ENCODE peak calls at places on chromosomes 2 and 18, in four cellular contexts. One of them, this sample, is unnamed.

GRCh38 chr2:143193121-143193520 is 63.9 kb downstream of the ARHGAP15 start:
- DNase-seq in astrocyte: no peak
- DNase-seq in mammary epithelial cell: no peak
- DNase-seq in mesenchymal stem cell: no peak
- DNase-seq in this sample: no peak

GRCh38 chr2:119488245-119489182 is 35.8 kb downstream of the SCTR start:
- DNase-seq in astrocyte: no peak
- DNase-seq in mammary epithelial cell: no peak
- DNase-seq in mesenchymal stem cell: no peak
- DNase-seq in this sample: no peak

GRCh38 chr2:25312958-25313710 is 28.6 kb downstream of the DNMT3A start:
- DNase-seq in astrocyte: no peak
- DNase-seq in mammary epithelial cell: no peak
- DNase-seq in mesenchymal stem cell: no peak
- DNase-seq in this sample: no peak

GRCh38 chr2:98821629-98822135 is 90.8 kb upstream of the MGAT4A start:
- DNase-seq in astrocyte: no peak
- DNase-seq in mammary epithelial cell: no peak
- DNase-seq in mesenchymal stem cell: no peak
- DNase-seq in this sample: no peak

GRCh38 chr18:12742453-12742852 is 39.6 kb downstream of the PSMG2 start:
- DNase-seq in astrocyte: peak
- DNase-seq in mammary epithelial cell: peak
- DNase-seq in mesenchymal stem cell: peak
- DNase-seq in this sample: peak

GRCh38 chr2:11667194-11667593 is 2.8 kb downstream of the NTSR2 start:
- DNase-seq in astrocyte: no peak
- DNase-seq in mammary epithelial cell: no peak
- DNase-seq in mesenchymal stem cell: no peak
- DNase-seq in this sample: no peak

GRCh38 chr2:43224131-43224570 is 2.3 kb downstream of the ZFP36L2 start:
- DNase-seq in astrocyte: peak
- DNase-seq in mammary epithelial cell: peak
- DNase-seq in mesenchymal stem cell: peak
- DNase-seq in this sample: peak

GRCh38 chr2:11698009-11698922 is 28.3 kb upstream of the NTSR2 start:
- DNase-seq in astrocyte: peak
- DNase-seq in mammary epithelial cell: no peak
- DNase-seq in mesenchymal stem cell: peak
- DNase-seq in this sample: no peak

GRCh38 chr2:97770450-97770849 is 57.1 kb downstream of the ZAP70 start:
- DNase-seq in astrocyte: no peak
- DNase-seq in mammary epithelial cell: no peak
- DNase-seq in mesenchymal stem cell: no peak
- DNase-seq in this sample: no peak

GRCh38 chr2:210586381-210586780 is 30.0 kb downstream of the CPS1 start:
- DNase-seq in astrocyte: peak
- DNase-seq in mammary epithelial cell: no peak
- DNase-seq in mesenchymal stem cell: peak
- DNase-seq in this sample: no peak

GRCh38 chr2:217909156-217909820 is 93.5 kb downstream of the TNS1 start:
- DNase-seq in astrocyte: no peak
- DNase-seq in mammary epithelial cell: no peak
- DNase-seq in mesenchymal stem cell: no peak
- DNase-seq in this sample: no peak

GRCh38 chr2:141109633-141110032 is 1021.2 kb downstream of the LRP1B start:
- DNase-seq in astrocyte: no peak
- DNase-seq in mammary epithelial cell: no peak
- DNase-seq in mesenchymal stem cell: no peak
- DNase-seq in this sample: no peak

GRCh38 chr18:11857177-11857887 is 6.1 kb downstream of the CHMP1B start:
- DNase-seq in astrocyte: peak
- DNase-seq in mammary epithelial cell: peak
- DNase-seq in mesenchymal stem cell: peak
- DNase-seq in this sample: peak

GRCh38 chr2:237344972-237345870 is 68.7 kb downstream of the COL6A3 start:
- DNase-seq in astrocyte: no peak
- DNase-seq in mammary epithelial cell: no peak
- DNase-seq in mesenchymal stem cell: no peak
- DNase-seq in this sample: no peak

GRCh38 chr2:69340101-69340775 is 46.8 kb downstream of the GFPT1 start:
- DNase-seq in astrocyte: peak
- DNase-seq in mammary epithelial cell: no peak
- DNase-seq in mesenchymal stem cell: peak
- DNase-seq in this sample: peak

GRCh38 chr2:172208881-172209325 is 106.2 kb upstream of the DLX2 start:
- DNase-seq in astrocyte: peak
- DNase-seq in mammary epithelial cell: peak
- DNase-seq in mesenchymal stem cell: peak
- DNase-seq in this sample: peak

GRCh38 chr2:220076734-220077133 is 449.3 kb downstream of the SLC4A3 start:
- DNase-seq in astrocyte: peak
- DNase-seq in mammary epithelial cell: peak
- DNase-seq in mesenchymal stem cell: no peak
- DNase-seq in this sample: no peak

GRCh38 chr2:176852667-176853066 is 359.9 kb upstream of the HNRNPA3 start:
- DNase-seq in astrocyte: no peak
- DNase-seq in mammary epithelial cell: no peak
- DNase-seq in mesenchymal stem cell: no peak
- DNase-seq in this sample: no peak

GRCh38 chr18:56891870-56892269 is 240.7 kb downstream of the WDR7 start:
- DNase-seq in astrocyte: no peak
- DNase-seq in mammary epithelial cell: no peak
- DNase-seq in mesenchymal stem cell: no peak
- DNase-seq in this sample: no peak

GRCh38 chr2:236969767-236970655 is 115.7 kb upstream of the COPS8 start:
- DNase-seq in astrocyte: no peak
- DNase-seq in mammary epithelial cell: no peak
- DNase-seq in mesenchymal stem cell: no peak
- DNase-seq in this sample: no peak

GRCh38 chr2:197889041-197889440 is 84.6 kb downstream of the PLCL1 start:
- DNase-seq in astrocyte: peak
- DNase-seq in mammary epithelial cell: peak
- DNase-seq in mesenchymal stem cell: peak
- DNase-seq in this sample: peak

GRCh38 chr2:120794716-120795115 is 59.0 kb downstream of the GLI2 start:
- DNase-seq in astrocyte: peak
- DNase-seq in mammary epithelial cell: no peak
- DNase-seq in mesenchymal stem cell: peak
- DNase-seq in this sample: no peak

GRCh38 chr2:136378712-136379595 is 261.0 kb upstream of the CXCR4 start:
- DNase-seq in astrocyte: peak
- DNase-seq in mammary epithelial cell: peak
- DNase-seq in mesenchymal stem cell: peak
- DNase-seq in this sample: peak

GRCh38 chr2:241816431-241817121 is 7.6 kb downstream of the NEU4 start:
- DNase-seq in astrocyte: no peak
- DNase-seq in mammary epithelial cell: no peak
- DNase-seq in mesenchymal stem cell: no peak
- DNase-seq in this sample: no peak

GRCh38 chr2:241188386-241189092 is at the start of gene ANO7:
- DNase-seq in astrocyte: no peak
- DNase-seq in mammary epithelial cell: no peak
- DNase-seq in mesenchymal stem cell: no peak
- DNase-seq in this sample: no peak

GRCh38 chr2:235614176-235614860 is 120.5 kb downstream of the AGAP1 start:
- DNase-seq in astrocyte: no peak
- DNase-seq in mammary epithelial cell: no peak
- DNase-seq in mesenchymal stem cell: no peak
- DNase-seq in this sample: no peak

GRCh38 chr2:113888641-113889470 is 1.0 kb upstream of the ACTR3 start:
- DNase-seq in astrocyte: no peak
- DNase-seq in mammary epithelial cell: no peak
- DNase-seq in mesenchymal stem cell: no peak
- DNase-seq in this sample: no peak

GRCh38 chr2:215982465-215982875 is 30.9 kb downstream of the MREG start:
- DNase-seq in astrocyte: peak
- DNase-seq in mammary epithelial cell: peak
- DNase-seq in mesenchymal stem cell: no peak
- DNase-seq in this sample: no peak

GRCh38 chr2:214808961-214809750 is at the start of gene BARD1:
- DNase-seq in astrocyte: peak
- DNase-seq in mammary epithelial cell: peak
- DNase-seq in mesenchymal stem cell: peak
- DNase-seq in this sample: no peak

GRCh38 chr2:55438391-55439100 is 18.9 kb upstream of the CCDC88A start:
- DNase-seq in astrocyte: no peak
- DNase-seq in mammary epithelial cell: no peak
- DNase-seq in mesenchymal stem cell: no peak
- DNase-seq in this sample: no peak
- H2AFZ ChIP-seq in astrocyte: no peak
- H2AFZ ChIP-seq in mammary epithelial cell: no peak
- H2AFZ ChIP-seq in mesenchymal stem cell: no peak
- H2AFZ ChIP-seq in this sample: no peak

DNA sequence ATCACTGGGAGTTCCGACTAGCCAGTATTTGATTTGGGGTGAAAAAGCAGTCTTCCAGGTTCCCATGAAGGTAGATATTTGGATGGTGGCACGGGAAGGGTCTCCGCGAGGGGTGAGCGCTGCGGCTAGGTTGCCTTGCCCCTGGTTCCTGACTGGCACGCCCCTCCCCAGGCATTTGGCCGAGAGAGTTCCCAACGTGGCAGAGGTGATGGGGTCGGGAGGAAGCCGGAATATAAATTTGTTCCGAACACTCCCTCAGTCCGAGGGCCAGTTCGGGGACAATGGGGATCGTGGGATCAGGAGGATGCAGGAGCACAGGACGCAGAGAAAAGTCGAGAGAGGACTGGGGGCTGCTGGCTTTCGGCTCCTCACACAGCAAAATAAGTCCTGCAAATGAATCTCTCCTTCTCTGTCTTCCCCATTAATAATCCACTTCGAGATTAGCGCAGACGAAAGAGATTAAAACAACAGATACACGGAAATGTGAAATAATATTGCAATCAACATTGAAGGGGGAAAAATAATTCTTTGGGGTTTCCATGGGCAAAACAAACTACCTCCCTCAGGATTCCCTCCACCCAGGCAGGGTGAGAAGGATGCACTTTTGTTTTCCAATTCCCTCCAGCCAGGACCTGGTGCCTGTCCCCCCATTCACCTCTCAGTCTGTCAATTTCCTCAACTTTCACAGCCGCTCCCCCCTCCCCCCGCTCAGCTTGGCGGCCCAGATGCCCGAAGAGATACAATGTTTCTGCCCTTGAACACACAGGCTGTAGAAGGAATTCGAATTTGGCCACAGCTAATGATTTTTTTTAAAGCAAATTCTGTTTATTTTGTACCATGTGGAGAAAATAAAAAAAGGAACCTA is 3.1 kb upstream of the ZEB2 start:
- DNase-seq in astrocyte: no peak
- DNase-seq in mammary epithelial cell: no peak
- DNase-seq in mesenchymal stem cell: no peak
- DNase-seq in this sample: peak
- H3K27ac ChIP-seq in astrocyte: no peak
- H3K27ac ChIP-seq in mammary epithelial cell: no peak
- H3K27ac ChIP-seq in mesenchymal stem cell: no peak
- H3K27ac ChIP-seq in this sample: peak

GRCh38 chr2:28341208-28341891 is 51.3 kb upstream of the FOSL2 start:
- DNase-seq in astrocyte: no peak
- DNase-seq in mammary epithelial cell: no peak
- DNase-seq in mesenchymal stem cell: no peak
- DNase-seq in this sample: no peak

GRCh38 chr2:28343184-28343942 is 49.3 kb upstream of the FOSL2 start:
- DNase-seq in astrocyte: no peak
- DNase-seq in mammary epithelial cell: no peak
- DNase-seq in mesenchymal stem cell: no peak
- DNase-seq in this sample: peak

GRCh38 chr2:28343971-28344715 is 48.5 kb upstream of the FOSL2 start:
- DNase-seq in astrocyte: no peak
- DNase-seq in mammary epithelial cell: no peak
- DNase-seq in mesenchymal stem cell: no peak
- DNase-seq in this sample: no peak

GRCh38 chr2:28340312-28341202 is 52.1 kb upstream of the FOSL2 start:
- DNase-seq in astrocyte: no peak
- DNase-seq in mammary epithelial cell: no peak
- DNase-seq in mesenchymal stem cell: no peak
- DNase-seq in this sample: no peak

GRCh38 chr2:28342081-28342967 is 50.3 kb upstream of the FOSL2 start:
- DNase-seq in astrocyte: peak
- DNase-seq in mammary epithelial cell: no peak
- DNase-seq in mesenchymal stem cell: peak
- DNase-seq in this sample: peak
- H3K4me3 ChIP-seq in astrocyte: no peak
- H3K4me3 ChIP-seq in mammary epithelial cell: no peak
- H3K4me3 ChIP-seq in mesenchymal stem cell: peak
- H3K4me3 ChIP-seq in this sample: no peak

GRCh38 chr2:9024575-9024974 is 21.1 kb upstream of the MBOAT2 start:
- DNase-seq in astrocyte: no peak
- DNase-seq in mammary epithelial cell: no peak
- DNase-seq in mesenchymal stem cell: no peak
- DNase-seq in this sample: no peak
- H2AFZ ChIP-seq in astrocyte: no peak
- H2AFZ ChIP-seq in mammary epithelial cell: no peak
- H2AFZ ChIP-seq in mesenchymal stem cell: no peak
- H2AFZ ChIP-seq in this sample: no peak

DNA sequence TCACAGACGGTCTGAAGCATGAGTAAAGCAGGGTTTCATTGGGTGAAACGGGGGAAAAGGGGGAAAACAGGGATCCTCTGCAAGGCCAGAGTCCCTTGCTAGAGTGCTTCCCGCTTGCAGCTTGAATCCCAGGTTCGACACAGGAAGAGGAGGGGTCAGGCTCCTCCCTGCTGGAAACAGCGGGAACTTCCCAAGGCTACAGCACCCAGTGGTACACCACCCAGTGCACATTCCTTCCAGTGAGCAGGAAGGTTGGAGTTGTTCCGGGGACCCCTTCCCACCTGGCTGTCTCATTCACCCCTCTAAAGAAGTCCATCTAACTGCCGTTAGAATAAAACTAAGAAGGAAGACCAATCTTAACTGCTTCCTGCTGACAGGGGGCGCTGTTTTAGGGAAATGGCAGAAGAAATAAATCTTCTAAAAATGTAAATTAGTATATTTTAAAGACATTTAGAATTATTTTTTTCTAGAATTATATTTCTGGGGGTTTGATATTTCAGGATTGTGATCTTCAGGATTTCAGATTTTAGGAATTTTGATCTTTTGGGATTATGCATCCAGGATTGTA is 230.9 kb downstream of the RBM43 start:
- DNase-seq in astrocyte: no peak
- DNase-seq in mammary epithelial cell: no peak
- DNase-seq in mesenchymal stem cell: no peak
- DNase-seq in this sample: no peak
- H3K27ac ChIP-seq in astrocyte: no peak
- H3K27ac ChIP-seq in mammary epithelial cell: no peak
- H3K27ac ChIP-seq in mesenchymal stem cell: no peak
- H3K27ac ChIP-seq in this sample: no peak